ENCODE peak calls at places on chromosomes 12 and 14, in nine cellular contexts. G, Z, X, S, U, E, Q, C and P are unnamed samples.

GRCh38 chr14:94771191-94771905 is 1.4 kb upstream of the GSC start:
- DNase-seq in E (no peak), Q (no peak), X (no peak), Z (no peak), G (no peak), S (no peak), C (no peak), U (no peak), P (no peak)

GRCh38 chr14:54435500-54435981 is 5.6 kb downstream of the CNIH1 start:
- DNase-seq in S (peak), U (no peak), Z (peak), C (no peak), X (peak), G (no peak), Q (peak), E (no peak), P (no peak)

GRCh38 chr12:30846776-30847175 is 79.8 kb upstream of the TSPAN11 start:
- DNase-seq in C (no peak), S (no peak), E (no peak), Q (no peak), Z (no peak), G (no peak), U (no peak), X (no peak), P (no peak)

GRCh38 chr12:5787828-5788227 is 157.2 kb downstream of the ANO2 start:
- DNase-seq in E (no peak), Q (no peak), X (no peak), Z (no peak), C (no peak), S (no peak), U (no peak), G (no peak), P (no peak)

GRCh38 chr12:29103539-29103974 is 45.5 kb upstream of the FAR2 start:
- DNase-seq in U (no peak), X (peak), E (no peak), Z (peak), Q (no peak), S (no peak), C (no peak), G (no peak), P (no peak)

GRCh38 chr14:36818794-36819384 is 157.2 kb downstream of the PAX9 start:
- DNase-seq in U (no peak), C (no peak), Z (no peak), S (peak), E (peak), X (peak), G (no peak), Q (no peak), P (no peak)

GRCh38 chr12:82818276-82819035 is 131.8 kb downstream of the TMTC2 start:
- DNase-seq in E (no peak), C (no peak), G (no peak), X (no peak), Q (no peak), S (peak), Z (no peak), U (no peak), P (no peak)

GRCh38 chr12:129193263-129193871 is 340.1 kb downstream of the GLT1D1 start:
- DNase-seq in E (no peak), Q (peak), G (peak), S (peak), C (peak), Z (peak), X (no peak), U (peak), P (no peak)

GRCh38 chr14:24226477-24226876 is 5.7 kb downstream of the NEDD8 start:
- DNase-seq in X (no peak), E (no peak), Z (no peak), U (no peak), C (no peak), G (no peak), S (no peak), Q (no peak), P (no peak)

GRCh38 chr12:69008510-69008909 is 75.5 kb upstream of the CPM start:
- DNase-seq in Q (no peak), Z (no peak), X (no peak), E (peak), G (no peak), S (peak), C (no peak), U (no peak), P (no peak)

GRCh38 chr12:42426733-42427132 is 100.8 kb downstream of the PPHLN1 start:
- DNase-seq in C (no peak), X (peak), U (peak), Z (no peak), G (no peak), Q (peak), S (peak), E (no peak), P (no peak)

GRCh38 chr12:130412384-130412783 is 74.7 kb downstream of the PIWIL1 start:
- DNase-seq in Z (no peak), S (no peak), E (no peak), Q (no peak), X (no peak), C (no peak), G (no peak), U (no peak), P (no peak)

GRCh38 chr12:89507015-89507824 is 17.4 kb downstream of the GALNT4 start:
- DNase-seq in Q (no peak), S (no peak), U (peak), X (no peak), E (peak), C (no peak), G (peak), Z (no peak), P (no peak)

GRCh38 chr12:26195641-26196423 is 459 bp downstream of the SSPN start:
- DNase-seq in C (peak), X (peak), Z (no peak), U (peak), G (peak), E (peak), Q (peak), S (peak), P (peak)

GRCh38 chr12:88310069-88310468 is 168.0 kb downstream of the TMTC3 start:
- DNase-seq in Z (no peak), X (peak), C (no peak), E (no peak), G (no peak), U (peak), Q (peak), S (peak), P (no peak)

GRCh38 chr14:39957290-39957689 is 525.1 kb upstream of the FBXO33 start:
- DNase-seq in Q (no peak), C (no peak), G (no peak), E (no peak), U (no peak), X (no peak), Z (no peak), S (no peak), P (no peak)

GRCh38 chr14:104977681-104978647 is at the start of gene AHNAK2:
- DNase-seq in S (peak), X (peak), U (peak), C (peak), E (peak), Q (peak), Z (peak), G (peak), P (no peak)

GRCh38 chr14:23432102-23432925 is 3.1 kb downstream of the MYH7 start:
- DNase-seq in U (no peak), X (no peak), C (no peak), Q (no peak), S (no peak), E (no peak), G (no peak), Z (no peak), P (no peak)

GRCh38 chr12:24015771-24016170 is 66.3 kb upstream of the SOX5 start:
- DNase-seq in C (no peak), U (no peak), S (no peak), X (no peak), Q (no peak), Z (no peak), E (no peak), G (no peak), P (no peak)

GRCh38 chr14:65824285-65824977 is 411.9 kb downstream of the FUT8 start:
- DNase-seq in E (peak), U (peak), X (peak), C (peak), S (peak), G (peak), Q (peak), Z (peak), P (peak)

GRCh38 chr12:22709292-22709691 is 84.3 kb downstream of the ETNK1 start:
- DNase-seq in G (no peak), Q (peak), X (no peak), C (peak), E (peak), U (peak), S (peak), Z (peak), P (no peak)

GRCh38 chr14:59342516-59343484 is 122.4 kb downstream of the GPR135 start:
- DNase-seq in S (peak), X (peak), Z (no peak), G (no peak), Q (peak), C (no peak), E (no peak), U (no peak), P (no peak)

GRCh38 chr14:95577067-95577800 is 42.4 kb downstream of the GLRX5 start:
- DNase-seq in G (no peak), E (no peak), X (no peak), S (no peak), Q (no peak), C (no peak), U (no peak), Z (no peak), P (no peak)

GRCh38 chr12:97672870-97673269 is 210.3 kb downstream of the RMST start:
- DNase-seq in U (no peak), G (no peak), C (no peak), E (no peak), Q (no peak), Z (no peak), X (no peak), S (no peak), P (no peak)

GRCh38 chr12:118391424-118391823 is 15.1 kb downstream of the SUDS3 start:
- DNase-seq in E (no peak), X (no peak), G (no peak), U (no peak), C (no peak), Z (no peak), Q (no peak), S (no peak), P (no peak)

GRCh38 chr14:74257988-74258704 is 18.9 kb downstream of the VSX2 start:
- DNase-seq in E (peak), C (no peak), G (no peak), Q (no peak), X (no peak), S (no peak), U (no peak), Z (no peak), P (no peak)

GRCh38 chr12:58502236-58502635 is 418.1 kb downstream of the LRIG3 start:
- DNase-seq in X (peak), C (peak), G (no peak), U (no peak), S (no peak), Q (peak), Z (no peak), E (peak), P (no peak)

GRCh38 chr12:82873951-82874350 is 187.2 kb downstream of the TMTC2 start:
- DNase-seq in U (no peak), X (no peak), E (peak), C (peak), Z (no peak), Q (no peak), S (no peak), G (no peak), P (no peak)

GRCh38 chr12:132302466-132303358 is 26.7 kb downstream of the GALNT9 start:
- DNase-seq in E (no peak), U (no peak), S (no peak), X (no peak), C (no peak), G (no peak), Q (no peak), Z (no peak), P (no peak)

GRCh38 chr12:121805171-121805687 is 1.4 kb downstream of the SETD1B start:
- DNase-seq in E (peak), X (no peak), U (peak), Q (peak), G (no peak), Z (peak), S (peak), C (no peak), P (no peak)

GRCh38 chr12:50258167-50258551 is 25.2 kb downstream of the LIMA1 start:
- DNase-seq in U (peak), Z (no peak), E (no peak), Q (no peak), S (no peak), C (no peak), G (no peak), X (no peak), P (no peak)

GRCh38 chr14:83529531-83529930 is 1995.9 kb upstream of the SEL1L start:
- DNase-seq in G (no peak), Z (no peak), U (no peak), X (no peak), C (no peak), E (no peak), Q (no peak), S (no peak), P (no peak)

GRCh38 chr14:101726295-101726953 is 35.1 kb upstream of the PPP2R5C start:
- DNase-seq in Z (no peak), E (no peak), S (no peak), U (no peak), G (no peak), X (no peak), Q (no peak), C (no peak), P (no peak)

GRCh38 chr12:12441891-12442461 is 85.1 kb downstream of the BORCS5 start:
- DNase-seq in U (no peak), S (peak), X (no peak), Z (peak), Q (peak), C (peak), G (no peak), E (peak), P (no peak)